ENCODE peak calls at places on chromosomes 11 and 22, in seven cellular contexts. V, I, O, X, U, E and G are unnamed samples.

GRCh38 chr22:19271856-19272535 is 19.5 kb downstream of the CLTCL1 start:
- DNase-seq in V (peak), I (no peak), O (no peak), X (no peak), U (no peak), E (no peak), G (no peak)

GRCh38 chr11:123838199-123838598 is 32.0 kb upstream of the OR6M1 start:
- DNase-seq in V (no peak), I (no peak), O (no peak), X (no peak), U (no peak), E (no peak), G (no peak)

GRCh38 chr11:122036022-122036421 is 80.0 kb downstream of the BLID start:
- DNase-seq in V (no peak), I (no peak), O (no peak), X (no peak), U (no peak), E (no peak), G (no peak)

GRCh38 chr11:121886005-121886739 is 229.8 kb downstream of the BLID start:
- DNase-seq in V (no peak), I (no peak), O (no peak), X (no peak), U (peak), E (no peak), G (no peak)

GRCh38 chr22:30324008-30324730 is 2.6 kb downstream of the TBC1D10A start:
- DNase-seq in V (no peak), I (no peak), O (no peak), X (no peak), U (no peak), E (no peak), G (no peak)

GRCh38 chr11:71238941-71239340 is 13.4 kb downstream of the SHANK2 start:
- DNase-seq in V (no peak), I (no peak), O (no peak), X (no peak), U (no peak), E (no peak), G (no peak)

GRCh38 chr22:46453006-46453828 is 84.2 kb downstream of the CELSR1 start:
- DNase-seq in V (no peak), I (no peak), O (no peak), X (no peak), U (no peak), E (no peak), G (no peak)

GRCh38 chr22:50473855-50474671 is 772 bp downstream of the SBF1 start:
- DNase-seq in V (no peak), I (no peak), O (no peak), X (no peak), U (no peak), E (no peak), G (no peak)

GRCh38 chr22:32868928-32869327 is 67.4 kb downstream of the TIMP3 start:
- DNase-seq in V (no peak), I (no peak), O (no peak), X (no peak), U (no peak), E (no peak), G (no peak)

GRCh38 chr11:117197516-117198456 is 1.4 kb upstream of the TAGLN start:
- DNase-seq in V (no peak), I (no peak), O (no peak), X (no peak), U (no peak), E (no peak), G (no peak)

GRCh38 chr11:120985718-120986569 is 38.0 kb upstream of the TBCEL start:
- DNase-seq in V (peak), I (peak), O (peak), X (no peak), U (no peak), E (peak), G (peak)

GRCh38 chr11:61281581-61282250 is 13.4 kb downstream of the VWCE start:
- DNase-seq in V (peak), I (no peak), O (no peak), X (no peak), U (peak), E (no peak), G (no peak)

GRCh38 chr11:66418168-66418985 is 2.5 kb upstream of the NPAS4 start:
- DNase-seq in V (peak), I (peak), O (peak), X (no peak), U (peak), E (peak), G (peak)

GRCh38 chr11:60905551-60906113 is 753 bp downstream of the PRPF19 start:
- DNase-seq in V (peak), I (no peak), O (no peak), X (no peak), U (no peak), E (no peak), G (peak)

GRCh38 chr11:1219446-1219835 is 3.4 kb upstream of the MUC5B start:
- DNase-seq in V (no peak), I (no peak), O (no peak), X (no peak), U (no peak), E (no peak), G (no peak)